ENCODE peak calls at places on chromosome 11, in nine cellular contexts. W, B, F, J, D, Y, O, A and U are unnamed samples.

GRCh38 chr11:6481924-6482275 is 599 bp downstream of the TIMM10B start:
- DNase-seq in A (no peak), O (no peak), B (no peak), J (no peak), D (no peak), Y (no peak), W (no peak), F (peak), U (no peak)

GRCh38 chr11:5618807-5619206 is 6.0 kb upstream of the TRIM34 start:
- DNase-seq in Y (peak), F (peak), O (peak), A (no peak), W (no peak), J (no peak), D (peak), B (peak), U (no peak)

GRCh38 chr11:64323373-64323772 is 5.5 kb downstream of the PRDX5 start:
- DNase-seq in J (no peak), O (no peak), D (no peak), Y (no peak), B (no peak), A (no peak), F (no peak), W (no peak), U (no peak)

GRCh38 chr11:17927643-17928343 is 85.1 kb downstream of the SERGEF start:
- DNase-seq in J (no peak), B (peak), O (no peak), A (no peak), Y (peak), W (no peak), F (peak), D (no peak), U (no peak)

GRCh38 chr11:111870522-111870886 is 877 bp downstream of the ALG9 start:
- DNase-seq in W (no peak), B (no peak), O (no peak), J (no peak), D (no peak), A (no peak), F (no peak), Y (no peak), U (no peak)

GRCh38 chr11:107821199-107821926 is 37.2 kb downstream of the SLC35F2 start:
- DNase-seq in Y (no peak), O (no peak), D (peak), W (no peak), J (no peak), B (no peak), F (peak), A (no peak), U (no peak)

GRCh38 chr11:13009921-13010736 is 1.0 kb downstream of the RASSF10 start:
- DNase-seq in F (peak), B (no peak), Y (no peak), W (no peak), J (peak), D (no peak), O (no peak), A (no peak), U (peak)

GRCh38 chr11:62546244-62546936 is at the start of gene AHNAK:
- DNase-seq in D (peak), F (peak), A (peak), W (peak), B (no peak), Y (peak), O (peak), J (peak), U (peak)

GRCh38 chr11:72589802-72590761 is 84.1 kb downstream of the PDE2A start:
- DNase-seq in O (no peak), W (peak), J (peak), D (no peak), F (peak), Y (no peak), B (no peak), A (peak), U (no peak)

GRCh38 chr11:111983187-111983986 is 41.8 kb upstream of the DLAT start:
- DNase-seq in B (no peak), W (no peak), F (no peak), Y (peak), O (no peak), A (no peak), J (peak), D (no peak), U (peak)

GRCh38 chr11:59182457-59183151 is 10.7 kb downstream of the DTX4 start:
- DNase-seq in A (no peak), O (no peak), F (no peak), J (no peak), W (no peak), B (no peak), Y (no peak), D (no peak), U (no peak)

GRCh38 chr11:69122337-69122641 is 33.4 kb upstream of the SMIM38 start:
- DNase-seq in A (no peak), W (no peak), Y (no peak), B (no peak), O (no peak), D (no peak), F (no peak), J (no peak), U (no peak)

GRCh38 chr11:19225123-19225522 is 15.6 kb downstream of the E2F8 start:
- DNase-seq in F (no peak), A (no peak), B (no peak), O (no peak), J (no peak), Y (no peak), W (no peak), D (no peak), U (no peak)

GRCh38 chr11:15667127-15667725 is 552.5 kb downstream of the INSC start:
- DNase-seq in J (no peak), Y (no peak), W (no peak), F (no peak), O (no peak), B (no peak), D (no peak), A (no peak), U (peak)

GRCh38 chr11:106216281-106216680 is 138.8 kb downstream of the AASDHPPT start:
- DNase-seq in F (no peak), O (no peak), J (no peak), B (no peak), W (no peak), D (no peak), A (no peak), Y (no peak), U (no peak)

GRCh38 chr11:72710278-72710677 is 36.1 kb upstream of the PDE2A start:
- DNase-seq in D (no peak), Y (no peak), O (no peak), A (no peak), F (no peak), B (no peak), W (no peak), J (no peak), U (no peak)